ENCODE peak calls at places on chromosomes 16 and 17, in seven cellular contexts. L is ovary, R is SK-N-SH, S is heart right ventricle, P is uterus, F is cardiac muscle cell, E is mammary epithelial cell. C is an unnamed sample. For H3K4me1, the result is how much of the 10 kb centered on the place peaks cover.

GRCh38 chr16:49483251-49483650 is 109.6 kb downstream of the C16orf78 start:
- DNase-seq in F (no peak), E (no peak), S (no peak), L (peak), P (no peak), R (no peak), C (peak)

GRCh38 chr17:17300624-17301568 is 2.3 kb upstream of the NT5M start:
- DNase-seq in F (peak), R (no peak), E (peak), S (peak), P (peak), L (peak), C (no peak)

GRCh38 chr16:88599092-88599733 is 29.0 kb downstream of the ZC3H18 start:
- DNase-seq in F (no peak), E (no peak), S (peak), P (peak), R (no peak), L (peak), C (no peak)

GRCh38 chr17:16428098-16428882 is 12.9 kb downstream of the TRPV2 start:
- DNase-seq in R (peak), L (peak), E (no peak), S (no peak), F (peak), P (peak), C (no peak)

GRCh38 chr17:51059781-51060180 is 60.9 kb downstream of the SPAG9 start:
- DNase-seq in F (no peak), L (no peak), R (no peak), E (no peak), S (no peak), P (no peak), C (no peak)

GRCh38 chr17:4566785-4567184 is 6.4 kb upstream of the GGT6 start:
- DNase-seq in P (no peak), F (peak), R (peak), S (peak), E (peak), L (no peak), C (no peak)

GRCh38 chr17:83057793-83058477 is 21.5 kb upstream of the METRNL start:
- DNase-seq in S (peak), P (peak), F (no peak), E (no peak), R (peak), L (peak), C (peak)

GRCh38 chr17:75273968-75274708 is 3.1 kb upstream of the MIF4GD start:
- DNase-seq in L (no peak), F (no peak), R (peak), E (peak), S (no peak), P (no peak), C (no peak)

GRCh38 chr17:8159459-8160223 is 3.1 kb downstream of the VAMP2 start:
- DNase-seq in L (no peak), P (peak), F (no peak), E (no peak), R (no peak), S (no peak), C (no peak)

GRCh38 chr16:89038221-89038721 is 55.4 kb upstream of the ACSF3 start:
- DNase-seq in E (no peak), L (no peak), F (no peak), S (no peak), R (no peak), P (no peak), C (peak)

GRCh38 chr17:73485130-73485529 is 159.1 kb downstream of the SDK2 start:
- DNase-seq in L (no peak), F (no peak), S (no peak), E (no peak), R (no peak), P (no peak), C (no peak)

GRCh38 chr16:66692341-66692740 is 4.2 kb downstream of the CMTM4 start:
- DNase-seq in L (no peak), R (no peak), P (no peak), E (peak), F (no peak), S (no peak), C (no peak)

GRCh38 chr17:46866325-46866724 is 14.9 kb downstream of the WNT9B start:
- DNase-seq in R (no peak), S (no peak), L (no peak), E (no peak), P (no peak), F (no peak), C (no peak)

GRCh38 chr17:5331506-5331905 is 49.4 kb downstream of the RABEP1 start:
- DNase-seq in F (no peak), R (no peak), P (no peak), S (no peak), L (no peak), E (no peak), C (no peak)

GRCh38 chr17:75601057-75601987 is 13.7 kb downstream of the MYO15B start:
- DNase-seq in P (no peak), S (no peak), R (peak), E (peak), F (peak), L (peak), C (peak)

GRCh38 chr17:5557485-5557884 is 26.8 kb downstream of the NLRP1 start:
- DNase-seq in L (no peak), F (no peak), R (no peak), P (no peak), E (peak), S (no peak), C (no peak)

GRCh38 chr16:3454093-3454492 is 10.6 kb downstream of the NAA60 start:
- DNase-seq in R (no peak), P (no peak), F (no peak), E (peak), L (no peak), S (no peak), C (no peak)

GRCh38 chr16:87560428-87561199 is 41.7 kb upstream of the JPH3 start:
- DNase-seq in F (no peak), R (peak), P (no peak), L (peak), S (peak), E (no peak), C (no peak)

GRCh38 chr16:3760518-3760917 is 43.2 kb upstream of the TRAP1 start:
- DNase-seq in F (no peak), P (no peak), R (no peak), S (no peak), L (no peak), E (no peak), C (no peak)

GRCh38 chr16:85530370-85530739 is 82.8 kb upstream of the GSE1 start:
- DNase-seq in S (no peak), L (no peak), R (no peak), E (no peak), P (no peak), F (no peak), C (no peak)

GRCh38 chr17:1241904-1242303 is 28.3 kb upstream of the BHLHA9 start:
- DNase-seq in R (peak), E (no peak), F (no peak), S (no peak), P (peak), L (no peak), C (no peak)

GRCh38 chr16:74660383-74660782 is 6.3 kb downstream of the RFWD3 start:
- DNase-seq in L (no peak), F (no peak), E (peak), R (no peak), P (no peak), S (no peak), C (no peak)

GRCh38 chr17:81528651-81529436 is 667 bp downstream of the FSCN2 start:
- DNase-seq in R (peak), F (no peak), P (no peak), S (no peak), L (no peak), E (no peak), C (no peak)

GRCh38 chr16:19344980-19345379 is 59.4 kb downstream of the CLEC19A start:
- DNase-seq in F (no peak), L (no peak), P (no peak), S (no peak), E (no peak), R (no peak), C (no peak)

GRCh38 chr17:2872282-2872681 is 76.0 kb downstream of the RAP1GAP2 start:
- DNase-seq in S (no peak), P (no peak), R (no peak), F (no peak), E (no peak), L (no peak), C (no peak)

GRCh38 chr17:19017804-19018599 is 13.4 kb upstream of the FAM83G start:
- DNase-seq in P (no peak), R (no peak), S (no peak), E (no peak), L (no peak), F (no peak), C (peak)

GRCh38 chr17:44788139-44788538 is 29.4 kb downstream of the ADAM11 start:
- DNase-seq in P (no peak), S (no peak), R (no peak), E (no peak), L (peak), F (no peak), C (no peak)

GRCh38 chr17:22515599-22515998 is 823.3 kb downstream of the KCNJ18 start:
- DNase-seq in L (no peak), F (no peak), E (no peak), P (no peak), R (no peak), S (no peak), C (no peak)

GRCh38 chr17:40177275-40177874 is at the start of gene RAPGEFL1:
- DNase-seq in R (peak), F (peak), L (peak), P (peak), E (peak), S (peak), C (peak)

GRCh38 chr17:42682400-42683384 is at the start of gene CNTNAP1:
- DNase-seq in R (peak), E (peak), S (peak), P (peak), L (peak), F (peak), C (no peak)

GRCh38 chr17:64106918-64107317 is 23.0 kb downstream of the ERN1 start:
- DNase-seq in F (no peak), R (no peak), S (no peak), P (no peak), L (no peak), E (no peak), C (no peak)

GRCh38 chr17:60641126-60641525 is 36.5 kb upstream of the BCAS3 start:
- DNase-seq in E (peak), P (no peak), L (no peak), F (no peak), S (no peak), R (no peak), C (no peak)

GRCh38 chr17:78872486-78872885 is 30.5 kb downstream of the CEP295NL start:
- DNase-seq in L (no peak), P (no peak), E (no peak), R (no peak), S (no peak), F (no peak), C (no peak)

GRCh38 chr17:78875331-78875730 is 27.7 kb downstream of the CEP295NL start:
- DNase-seq in L (no peak), F (no peak), R (no peak), E (no peak), S (no peak), P (no peak), C (no peak)

GRCh38 chr17:78868391-78868790 is 27.8 kb upstream of the USP36 start:
- DNase-seq in R (no peak), P (no peak), F (no peak), E (no peak), L (no peak), S (no peak), C (no peak)

GRCh38 chr17:78873519-78874340 is 29.3 kb downstream of the CEP295NL start:
- DNase-seq in L (peak), R (peak), P (no peak), F (no peak), S (peak), E (peak), C (no peak)

DNA sequence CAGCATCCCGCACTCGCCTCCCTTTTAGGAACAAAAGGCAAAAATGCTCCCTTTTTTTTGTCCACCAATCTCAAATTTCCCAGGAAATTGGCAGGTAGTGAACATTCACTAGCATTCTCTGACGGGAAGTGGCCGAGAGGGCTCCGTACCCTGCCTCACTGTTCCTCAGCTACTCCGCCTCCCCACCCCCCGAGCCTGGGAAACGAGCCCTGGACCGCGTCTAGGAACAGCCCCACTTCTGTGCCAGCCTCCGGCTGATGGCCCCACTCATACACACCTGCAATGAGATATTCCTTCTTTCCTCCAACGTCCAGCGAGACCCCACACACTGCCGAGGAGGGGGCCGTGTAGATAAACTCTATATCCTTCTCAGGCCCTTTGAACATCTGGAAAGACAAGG is 30.0 kb upstream of the USP36 start:
- DNase-seq in F (no peak), R (no peak), P (no peak), E (no peak), S (no peak), L (no peak), C (no peak)
- H3K27ac ChIP-seq in F (no peak), R (no peak), P (no peak), E (no peak), S (no peak), L (no peak), C (no peak)

DNA sequence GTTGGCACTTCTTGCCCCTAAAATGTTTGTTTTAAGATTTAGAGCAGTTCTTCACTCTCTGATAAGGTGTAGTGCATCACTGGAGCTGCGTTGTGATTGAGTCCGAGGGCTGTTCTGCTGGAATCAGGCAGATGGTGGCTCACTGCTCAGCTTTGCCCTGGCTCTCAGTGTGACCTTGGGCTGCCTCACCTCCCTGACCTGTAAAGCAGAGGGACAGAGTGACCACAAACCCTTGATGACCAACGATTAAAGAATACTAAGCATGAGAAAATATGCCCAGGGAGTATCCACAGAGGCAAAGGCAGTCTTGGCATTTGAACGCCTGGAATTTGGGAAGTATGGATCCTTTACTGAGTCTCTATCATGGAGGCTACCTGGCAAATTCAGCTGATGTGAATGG is 18.1 kb downstream of the CMIP start:
- DNase-seq in F (no peak), R (no peak), L (no peak), E (no peak), P (no peak), S (no peak), C (no peak)
- TF ChIP-seq CTCF in F (no peak), R (no peak), L (no peak), E (no peak), P (no peak), S (no peak), C (no peak)

GRCh38 chr16:24996731-24997130 is 18.4 kb downstream of the ARHGAP17 start:
- DNase-seq in P (no peak), L (no peak), E (no peak), S (no peak), F (no peak), R (no peak), C (no peak)
- H3K4me1 ChIP-seq in P (under half), L (under half), E (under half), S (half or more), F (under half), R (under half), C (under half)

GRCh38 chr16:14097182-14097951 is 26.2 kb downstream of the MRTFB start:
- DNase-seq in L (no peak), P (no peak), S (no peak), E (peak), R (no peak), F (peak), C (no peak)
- H3K27ac ChIP-seq in L (no peak), P (no peak), S (no peak), E (peak), R (no peak), F (peak), C (peak)

GRCh38 chr17:11869680-11870394 is 127.4 kb downstream of the ZNF18 start:
- DNase-seq in R (no peak), F (no peak), E (no peak), S (no peak), P (no peak), L (no peak), C (no peak)

GRCh38 chr17:11874756-11875155 is 122.5 kb downstream of the ZNF18 start:
- DNase-seq in R (no peak), F (no peak), E (no peak), P (no peak), S (no peak), L (no peak), C (no peak)

DNA sequence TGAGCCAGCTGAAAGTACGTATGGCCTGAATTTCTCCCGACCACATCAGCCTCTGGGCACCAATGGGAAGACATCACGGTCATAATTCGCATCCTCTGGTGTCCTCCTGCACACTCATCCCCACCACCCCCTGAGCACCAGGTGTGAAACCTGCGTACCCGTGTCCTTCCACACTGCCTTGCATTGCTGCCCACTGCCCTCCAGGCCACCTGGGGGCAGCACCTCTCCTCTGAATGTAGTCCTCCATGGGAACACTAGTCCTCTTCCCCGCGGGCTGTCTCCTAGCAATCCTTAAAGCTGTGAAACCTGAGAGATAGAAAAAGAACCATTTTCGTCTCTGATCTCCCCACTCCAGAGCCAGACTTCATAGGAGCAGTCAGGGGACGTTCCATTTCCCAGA is 125.5 kb downstream of the ZNF18 start:
- DNase-seq in E (no peak), S (no peak), R (peak), P (no peak), F (no peak), L (no peak), C (no peak)
- TF ChIP-seq CTCF in E (no peak), S (no peak), R (no peak), P (no peak), F (no peak), L (no peak), C (no peak)

GRCh38 chr17:57091186-57091618 is 6.2 kb downstream of the AKAP1 start:
- DNase-seq in E (no peak), S (peak), R (no peak), P (no peak), L (no peak), F (peak), C (no peak)
- H3K4me1 ChIP-seq in E (under half), S (half or more), R (under half), P (under half), L (under half), F (under half), C (under half)